ENCODE peak calls at places on chromosomes 13 and 19, in eight cellular contexts. J is WTC11; U is pancreas; P is progenitor cell of endocrine pancreas; E is endothelial cell of umbilical vein; L is caudate nucleus; X is fibroblast of the aortic adventitia; S is stimulated activated CD4-positive, alpha-beta T cell treated with anti-CD3 and anti-CD28 coated beads, Interleukin-15, amount 100 ng/mL, for 1 hour. T is an unnamed sample.

GRCh38 chr19:35509861-35510625 is 3.4 kb downstream of the DMKN start:
- DNase-seq in J (peak), U (peak), P (peak), E (peak), L (peak), X (peak), S (peak), T (peak)

GRCh38 chr13:42656136-42656535 is 82.2 kb downstream of the TNFSF11 start:
- DNase-seq in J (no peak), U (no peak), P (no peak), E (no peak), L (no peak), X (no peak), S (no peak), T (no peak)

GRCh38 chr13:19596086-19596485 is 34.8 kb upstream of the TPTE2 start:
- DNase-seq in J (no peak), U (no peak), P (no peak), E (no peak), L (no peak), X (no peak), S (no peak), T (no peak)

GRCh38 chr19:34260771-34261173 is 6.4 kb downstream of the GARRE1 start:
- DNase-seq in J (no peak), U (no peak), P (no peak), E (peak), L (no peak), X (peak), S (no peak), T (no peak)

GRCh38 chr19:3481241-3482090 is 1.1 kb upstream of the SMIM24 start:
- DNase-seq in J (no peak), U (no peak), P (no peak), E (no peak), L (no peak), X (no peak), S (no peak), T (no peak)

GRCh38 chr13:40313269-40314200 is 352.9 kb downstream of the FOXO1 start:
- DNase-seq in J (no peak), U (no peak), P (no peak), E (peak), L (no peak), X (peak), S (no peak), T (no peak)

GRCh38 chr13:46288570-46289259 is 77.0 kb downstream of the LRRC63 start:
- DNase-seq in J (no peak), U (no peak), P (no peak), E (peak), L (no peak), X (peak), S (no peak), T (no peak)

GRCh38 chr13:30004204-30004603 is 153.8 kb upstream of the UBL3 start:
- DNase-seq in J (no peak), U (no peak), P (no peak), E (no peak), L (no peak), X (no peak), S (no peak), T (no peak)

GRCh38 chr13:59914556-59914955 is 249.2 kb downstream of the DIAPH3 start:
- DNase-seq in J (no peak), U (no peak), P (no peak), E (no peak), L (no peak), X (peak), S (no peak), T (no peak)

GRCh38 chr19:54345938-54346386 is 7.0 kb upstream of the LILRA4 start:
- DNase-seq in J (no peak), U (no peak), P (no peak), E (no peak), L (no peak), X (no peak), S (no peak), T (no peak)

GRCh38 chr19:44752816-44753618 is 4.5 kb downstream of the BCL3 start:
- DNase-seq in J (peak), U (peak), P (no peak), E (peak), L (no peak), X (peak), S (peak), T (peak)

GRCh38 chr19:927044-927706 is 1.3 kb downstream of the ARID3A start:
- DNase-seq in J (peak), U (no peak), P (no peak), E (no peak), L (no peak), X (peak), S (no peak), T (peak)

GRCh38 chr13:110126391-110126961 is 180.5 kb downstream of the COL4A1 start:
- DNase-seq in J (no peak), U (no peak), P (no peak), E (peak), L (no peak), X (peak), S (no peak), T (peak)

GRCh38 chr13:101570410-101570809 is 117.9 kb downstream of the ITGBL1 start:
- DNase-seq in J (no peak), U (no peak), P (no peak), E (no peak), L (no peak), X (peak), S (no peak), T (no peak)

GRCh38 chr19:28472843-28473242 is 740.1 kb downstream of the UQCRFS1 start:
- DNase-seq in J (no peak), U (no peak), P (no peak), E (no peak), L (no peak), X (no peak), S (no peak), T (no peak)

GRCh38 chr13:47901451-47901850 is 99.6 kb downstream of the SUCLA2 start:
- DNase-seq in J (no peak), U (no peak), P (no peak), E (no peak), L (no peak), X (no peak), S (no peak), T (no peak)

GRCh38 chr19:14135985-14136508 is 342 bp downstream of the ASF1B start:
- DNase-seq in J (no peak), U (no peak), P (no peak), E (no peak), L (no peak), X (no peak), S (no peak), T (no peak)

GRCh38 chr19:30799854-30800755 is 427.9 kb downstream of the ZNF536 start:
- DNase-seq in J (peak), U (peak), P (peak), E (no peak), L (peak), X (peak), S (peak), T (peak)

GRCh38 chr13:50161052-50161451 is 145.8 kb downstream of the KCNRG start:
- DNase-seq in J (no peak), U (no peak), P (no peak), E (no peak), L (no peak), X (peak), S (no peak), T (no peak)

GRCh38 chr19:22708983-22709382 is 74.9 kb downstream of the ZNF492 start:
- DNase-seq in J (no peak), U (no peak), P (no peak), E (no peak), L (no peak), X (no peak), S (no peak), T (no peak)

GRCh38 chr19:18733196-18733647 is 49.7 kb downstream of the CRTC1 start:
- DNase-seq in J (no peak), U (no peak), P (no peak), E (no peak), L (no peak), X (peak), S (no peak), T (peak)

GRCh38 chr13:41496420-41497234 is 39.3 kb downstream of the RGCC start:
- DNase-seq in J (no peak), U (no peak), P (no peak), E (no peak), L (no peak), X (no peak), S (no peak), T (no peak)

GRCh38 chr19:2813235-2814160 is 6.2 kb upstream of the ZNF554 start:
- DNase-seq in J (no peak), U (no peak), P (no peak), E (no peak), L (no peak), X (no peak), S (no peak), T (no peak)

GRCh38 chr19:8517551-8518442 is 3.8 kb upstream of the ZNF414 start:
- DNase-seq in J (no peak), U (no peak), P (no peak), E (no peak), L (no peak), X (peak), S (no peak), T (no peak)

GRCh38 chr13:36006347-36006746 is 124.8 kb downstream of the DCLK1 start:
- DNase-seq in J (no peak), U (peak), P (no peak), E (no peak), L (no peak), X (peak), S (no peak), T (no peak)

GRCh38 chr19:18591735-18592385 is 3.3 kb downstream of the REX1BD start:
- DNase-seq in J (no peak), U (no peak), P (no peak), E (no peak), L (no peak), X (no peak), S (no peak), T (no peak)

GRCh38 chr13:95652821-95653220 is 8.3 kb upstream of the DZIP1 start:
- DNase-seq in J (no peak), U (no peak), P (no peak), E (no peak), L (no peak), X (no peak), S (no peak), T (no peak)

GRCh38 chr13:19561585-19561984 is 253 bp upstream of the TPTE2 start:
- DNase-seq in J (no peak), U (no peak), P (no peak), E (no peak), L (no peak), X (no peak), S (no peak), T (no peak)

GRCh38 chr13:101520672-101521071 is 68.2 kb downstream of the ITGBL1 start:
- DNase-seq in J (no peak), U (no peak), P (no peak), E (peak), L (no peak), X (peak), S (no peak), T (no peak)

GRCh38 chr19:39362682-39363657 is 20.7 kb downstream of the SAMD4B start:
- DNase-seq in J (no peak), U (no peak), P (no peak), E (peak), L (no peak), X (peak), S (no peak), T (no peak)

T was measured in thyroid gland.